ENCODE peak calls at places on chromosomes 7 and 10, in seven cellular contexts. W, T, N, A, Y, S and H are unnamed samples.

GRCh38 chr10:27857616-27858015 is 112.0 kb upstream of the MKX start:
- DNase-seq in Y (no peak), T (peak), A (no peak), W (no peak), N (no peak), S (no peak), H (no peak)

GRCh38 chr7:47373871-47374451 is 207.9 kb downstream of the TNS3 start:
- DNase-seq in N (no peak), W (no peak), Y (no peak), S (no peak), A (no peak), T (no peak), H (no peak)

GRCh38 chr7:22147113-22147512 is 201.4 kb upstream of the CDCA7L start:
- DNase-seq in Y (no peak), S (no peak), N (no peak), W (no peak), T (no peak), A (no peak), H (no peak)

GRCh38 chr7:141571059-141571458 is 19.8 kb downstream of the AGK start:
- DNase-seq in S (no peak), T (no peak), A (no peak), Y (no peak), N (no peak), W (no peak), H (no peak)

GRCh38 chr7:155808551-155809331 is 3.5 kb downstream of the SHH start:
- DNase-seq in T (no peak), A (peak), W (no peak), N (no peak), Y (no peak), S (no peak), H (peak)

GRCh38 chr7:133445617-133446016 is 192.7 kb downstream of the EXOC4 start:
- DNase-seq in T (no peak), S (no peak), W (no peak), Y (no peak), N (no peak), A (no peak), H (no peak)

GRCh38 chr10:90432891-90433290 is 424.9 kb downstream of the HTR7 start:
- DNase-seq in W (no peak), Y (no peak), A (no peak), S (no peak), N (no peak), T (no peak), H (no peak)

GRCh38 chr7:66757939-66758338 is 17.4 kb downstream of the RABGEF1 start:
- DNase-seq in Y (no peak), S (no peak), T (no peak), W (no peak), N (no peak), A (no peak), H (no peak)

GRCh38 chr10:4174197-4174596 is 389.2 kb upstream of the KLF6 start:
- DNase-seq in N (no peak), W (no peak), Y (peak), A (peak), T (no peak), S (no peak), H (peak)

GRCh38 chr10:17742918-17743317 is 9.1 kb upstream of the TMEM236 start:
- DNase-seq in Y (peak), W (peak), N (peak), A (peak), T (peak), S (peak), H (peak)

GRCh38 chr10:11986593-11987216 is 55.9 kb downstream of the UPF2 start:
- DNase-seq in N (peak), Y (peak), W (peak), T (peak), A (peak), S (peak), H (peak)

GRCh38 chr7:154353385-154353784 is 301.2 kb downstream of the DPP6 start:
- DNase-seq in W (no peak), Y (no peak), T (no peak), S (no peak), N (no peak), A (no peak), H (no peak)

GRCh38 chr10:129771576-129772471 is 192.2 kb downstream of the EBF3 start:
- DNase-seq in N (no peak), W (no peak), T (no peak), A (peak), Y (peak), S (no peak), H (no peak)

GRCh38 chr7:123635551-123636359 is 19.9 kb upstream of the LMOD2 start:
- DNase-seq in N (peak), Y (no peak), T (no peak), A (no peak), W (peak), S (no peak), H (peak)

GRCh38 chr7:16915405-16915804 is 33.6 kb upstream of the AGR3 start:
- DNase-seq in A (no peak), N (peak), Y (no peak), T (no peak), S (peak), W (peak), H (peak)

GRCh38 chr10:46232666-46233065 is 54.1 kb upstream of the ANTXRL start:
- DNase-seq in N (no peak), A (peak), Y (peak), W (no peak), S (no peak), T (no peak), H (no peak)

GRCh38 chr10:14547826-14548225 is 217.1 kb upstream of the FRMD4A start:
- DNase-seq in S (no peak), N (no peak), W (no peak), A (peak), T (peak), Y (no peak), H (peak)

GRCh38 chr7:157412491-157413180 is 75.8 kb downstream of the DNAJB6 start:
- DNase-seq in S (no peak), Y (no peak), A (no peak), T (no peak), W (no peak), N (no peak), H (no peak)

GRCh38 chr10:77940627-77941026 is 14.1 kb upstream of the DLG5 start:
- DNase-seq in N (no peak), W (no peak), S (no peak), Y (no peak), T (no peak), A (no peak), H (no peak)
- H4K8ac ChIP-seq in N (no peak), W (peak), S (peak), Y (no peak), T (no peak), A (no peak), H (no peak)

DNA sequence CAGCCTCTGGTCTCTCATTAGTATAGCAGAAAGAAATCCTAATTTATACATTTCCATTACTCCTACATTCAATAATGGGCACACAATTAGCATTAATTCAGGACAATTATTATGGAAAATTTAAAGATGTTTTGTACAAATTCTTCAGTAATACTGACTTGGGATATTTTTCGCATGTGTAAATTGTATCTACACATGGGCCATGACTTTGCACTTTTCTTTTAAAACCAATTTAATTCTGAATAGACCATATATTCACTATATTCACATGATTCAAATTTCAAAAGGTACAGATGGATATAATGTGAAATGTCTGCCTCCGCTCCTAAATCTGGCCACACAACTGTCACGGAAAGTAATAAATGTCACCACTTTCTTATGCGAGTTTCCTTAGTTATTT is 123.0 kb downstream of the TCERG1L start:
- DNase-seq in S (no peak), W (no peak), A (no peak), T (no peak), Y (no peak), N (no peak), H (no peak)
- H3K23ac ChIP-seq in S (no peak), W (no peak), A (no peak), T (no peak), Y (no peak), N (no peak), H (no peak)

GRCh38 chr10:48219194-48219593 is 55.3 kb downstream of the FRMPD2 start:
- DNase-seq in N (no peak), Y (no peak), S (no peak), A (no peak), T (no peak), W (no peak), H (no peak)
- H4K8ac ChIP-seq in N (no peak), Y (no peak), S (no peak), A (no peak), T (no peak), W (no peak), H (no peak)

GRCh38 chr7:33901847-33902246 is 3.5 kb upstream of the BMPER start:
- DNase-seq in W (no peak), A (no peak), S (no peak), Y (peak), N (no peak), T (no peak), H (peak)
- H3K23ac ChIP-seq in W (no peak), A (no peak), S (no peak), Y (no peak), N (no peak), T (no peak), H (no peak)